ENCODE peak calls at places on chromosome 2, in six cellular contexts. T is cardiac fibroblast, U is fibroblast of pulmonary artery, G is colonic mucosa, V is NCI-H748 treated with DMSO at 0.1 percent for 48 hours, C is mesenchymal stem cell. I is an unnamed sample.

GRCh38 chr2:216663106-216663505 is 29.9 kb downstream of the IGFBP2 start:
- DNase-seq in C (no peak), T (no peak), U (no peak), G (no peak), V (no peak), I (no peak)

GRCh38 chr2:200354823-200355751 is 48.6 kb downstream of the SPATS2L start:
- DNase-seq in C (no peak), G (no peak), V (peak), U (no peak), T (no peak), I (no peak)

GRCh38 chr2:28175028-28175427 is 217.6 kb upstream of the FOSL2 start:
- DNase-seq in G (no peak), U (no peak), V (no peak), T (no peak), C (no peak), I (no peak)

GRCh38 chr2:239727182-239727775 is 297.9 kb downstream of the NDUFA10 start:
- DNase-seq in G (no peak), V (no peak), T (no peak), U (no peak), C (no peak), I (no peak)

GRCh38 chr2:11842324-11842723 is 95.9 kb downstream of the LPIN1 start:
- DNase-seq in G (no peak), U (peak), V (no peak), C (no peak), T (no peak), I (no peak)

GRCh38 chr2:83369601-83370418 is 1089.3 kb downstream of the SUCLG1 start:
- DNase-seq in G (no peak), T (no peak), C (no peak), V (no peak), U (no peak), I (no peak)

GRCh38 chr2:239773377-239774141 is 251.6 kb downstream of the NDUFA10 start:
- DNase-seq in C (no peak), G (no peak), T (no peak), U (no peak), V (no peak), I (no peak)

GRCh38 chr2:200652158-200652557 is 66.3 kb downstream of the AOX1 start:
- DNase-seq in V (no peak), G (no peak), C (no peak), T (no peak), U (no peak), I (no peak)

I was measured in astrocyte of the spinal cord.